ENCODE peak calls at places on chromosomes 11 and 22, in six cellular contexts. E is MM.1S, G is epithelial cell of esophagus, V is left lung, Q is stomach, Z is osteocyte. C is an unnamed sample.

GRCh38 chr11:118605116-118605867 is 2.1 kb upstream of the PHLDB1 start:
- DNase-seq in Q (peak), E (no peak), Z (peak), V (no peak), G (no peak), C (no peak)

GRCh38 chr22:21641417-21641794 is 696 bp upstream of the SDF2L1 start:
- DNase-seq in G (peak), Z (no peak), V (no peak), E (no peak), Q (peak), C (no peak)

GRCh38 chr11:120798854-120799253 is 225.0 kb upstream of the TBCEL start:
- DNase-seq in E (no peak), Q (no peak), G (no peak), Z (no peak), V (no peak), C (no peak)

GRCh38 chr11:25293166-25293565 is 796.3 kb downstream of the LUZP2 start:
- DNase-seq in G (no peak), V (no peak), E (no peak), Z (no peak), Q (no peak), C (no peak)

GRCh38 chr22:38432264-38432663 is 22.7 kb downstream of the KCNJ4 start:
- DNase-seq in Q (no peak), E (no peak), V (no peak), G (no peak), Z (no peak), C (no peak)

GRCh38 chr11:118988280-118988679 is 9.7 kb upstream of the CENATAC start:
- DNase-seq in G (peak), V (no peak), Q (no peak), Z (no peak), E (no peak), C (no peak)

GRCh38 chr11:45036010-45036409 is 85.3 kb upstream of the TP53I11 start:
- DNase-seq in G (no peak), Z (no peak), E (no peak), V (no peak), Q (no peak), C (no peak)

GRCh38 chr22:23754980-23755636 is 883 bp upstream of the VPREB3 start:
- DNase-seq in Q (no peak), E (no peak), Z (no peak), G (no peak), V (no peak), C (no peak)

GRCh38 chr22:29693151-29693550 is 26.7 kb upstream of the CABP7 start:
- DNase-seq in G (no peak), V (no peak), E (no peak), Q (no peak), Z (no peak), C (no peak)

GRCh38 chr22:42684462-42685195 is 35.4 kb upstream of the CYB5R3 start:
- DNase-seq in E (no peak), G (no peak), Q (no peak), V (no peak), Z (no peak), C (no peak)

GRCh38 chr11:60307507-60308195 is 19.4 kb upstream of the MS4A6E start:
- DNase-seq in E (no peak), V (no peak), Q (no peak), G (no peak), Z (no peak), C (no peak)

GRCh38 chr22:24325105-24325757 is 54.6 kb downstream of the SPECC1L start:
- DNase-seq in Q (no peak), G (peak), V (no peak), Z (no peak), E (peak), C (no peak)

GRCh38 chr11:10405858-10406592 is 49.0 kb upstream of the AMPD3 start:
- DNase-seq in Z (peak), V (peak), Q (peak), E (peak), G (peak), C (peak)

GRCh38 chr22:30301995-30302809 is 12.9 kb upstream of the CASTOR1 start:
- DNase-seq in E (no peak), V (peak), Z (no peak), G (peak), Q (peak), C (no peak)

GRCh38 chr11:29962243-29962642 is 54.6 kb downstream of the KCNA4 start:
- DNase-seq in E (peak), Q (no peak), G (peak), Z (no peak), V (no peak), C (no peak)

GRCh38 chr22:26585104-26585790 is 4.7 kb downstream of the TPST2 start:
- DNase-seq in Q (peak), G (peak), Z (no peak), V (peak), E (no peak), C (no peak)

GRCh38 chr11:33861366-33861765 is 30.5 kb downstream of the LMO2 start:
- DNase-seq in Q (no peak), V (no peak), G (no peak), Z (no peak), E (no peak), C (no peak)

GRCh38 chr11:112931686-112932085 is 29.5 kb upstream of the NCAM1 start:
- DNase-seq in G (no peak), Q (no peak), E (no peak), V (no peak), Z (no peak), C (no peak)

GRCh38 chr22:21650823-21651520 is 8.9 kb downstream of the SDF2L1 start:
- DNase-seq in Q (no peak), Z (no peak), E (no peak), V (no peak), G (no peak), C (no peak)

GRCh38 chr11:1830500-1831223 is 4.1 kb upstream of the SYT8 start:
- DNase-seq in Z (no peak), G (peak), V (peak), Q (peak), E (no peak), C (no peak)

GRCh38 chr11:112523477-112523876 is 262.8 kb upstream of the PLET1 start:
- DNase-seq in E (no peak), Q (no peak), Z (no peak), V (no peak), G (no peak), C (peak)

GRCh38 chr11:2531987-2532703 is 87.3 kb downstream of the KCNQ1 start:
- DNase-seq in Q (no peak), G (no peak), V (peak), E (no peak), Z (no peak), C (no peak)

GRCh38 chr22:40491990-40492631 is 121.7 kb downstream of the SGSM3 start:
- DNase-seq in E (peak), V (no peak), Q (no peak), G (no peak), Z (no peak), C (no peak)

GRCh38 chr11:45675646-45676045 is 10.2 kb upstream of the CHST1 start:
- DNase-seq in V (no peak), Z (no peak), E (no peak), G (no peak), Q (no peak), C (no peak)

GRCh38 chr22:35900483-35901168 is 128.0 kb downstream of the RBFOX2 start:
- DNase-seq in E (no peak), Q (no peak), V (no peak), G (peak), Z (no peak), C (no peak)

GRCh38 chr11:71080239-71081097 is 171.9 kb downstream of the SHANK2 start:
- DNase-seq in G (peak), V (peak), Z (no peak), Q (peak), E (peak), C (no peak)

GRCh38 chr11:14435717-14436116 is 63.9 kb downstream of the COPB1 start:
- DNase-seq in E (no peak), G (no peak), Q (no peak), Z (no peak), V (no peak), C (no peak)

GRCh38 chr11:80937831-80938230 is 1497.0 kb upstream of the TENM4 start:
- DNase-seq in V (no peak), Q (no peak), G (peak), E (no peak), Z (no peak), C (no peak)

GRCh38 chr22:24289781-24290181 is 19.1 kb downstream of the SPECC1L start:
- DNase-seq in Q (no peak), V (no peak), Z (no peak), G (no peak), E (no peak), C (no peak)

GRCh38 chr11:96173424-96173823 is 169.6 kb downstream of the MAML2 start:
- DNase-seq in Z (peak), E (no peak), V (no peak), G (no peak), Q (no peak), C (no peak)

GRCh38 chr11:10051868-10052586 is 242.0 kb downstream of the SBF2 start:
- DNase-seq in G (no peak), Q (no peak), V (no peak), E (no peak), Z (no peak), C (no peak)

GRCh38 chr22:43400449-43400848 is 11.4 kb upstream of the MPPED1 start:
- DNase-seq in V (no peak), G (no peak), Z (no peak), E (no peak), Q (no peak), C (no peak)

GRCh38 chr22:25062378-25063095 is 110.0 kb downstream of the KIAA1671 start:
- DNase-seq in G (no peak), V (no peak), Q (no peak), Z (no peak), E (no peak), C (no peak)

GRCh38 chr22:46581580-46582244 is 38.5 kb upstream of the GRAMD4 start:
- DNase-seq in G (no peak), E (no peak), Q (no peak), V (peak), Z (no peak), C (no peak)

GRCh38 chr11:112513936-112514716 is 253.5 kb upstream of the PLET1 start:
- DNase-seq in Z (no peak), V (no peak), E (no peak), Q (no peak), G (no peak), C (no peak)

GRCh38 chr11:9943346-9944110 is 279.7 kb downstream of the SWAP70 start:
- DNase-seq in E (no peak), Z (no peak), Q (no peak), V (no peak), G (peak), C (no peak)

GRCh38 chr22:49088801-49089791 is 738.6 kb downstream of the BRD1 start:
- DNase-seq in V (no peak), E (no peak), G (no peak), Z (no peak), Q (no peak), C (no peak)

GRCh38 chr11:117827521-117828511 is 3.3 kb upstream of the FXYD2 start:
- DNase-seq in G (no peak), Q (peak), E (no peak), Z (no peak), V (no peak), C (no peak)

DNA sequence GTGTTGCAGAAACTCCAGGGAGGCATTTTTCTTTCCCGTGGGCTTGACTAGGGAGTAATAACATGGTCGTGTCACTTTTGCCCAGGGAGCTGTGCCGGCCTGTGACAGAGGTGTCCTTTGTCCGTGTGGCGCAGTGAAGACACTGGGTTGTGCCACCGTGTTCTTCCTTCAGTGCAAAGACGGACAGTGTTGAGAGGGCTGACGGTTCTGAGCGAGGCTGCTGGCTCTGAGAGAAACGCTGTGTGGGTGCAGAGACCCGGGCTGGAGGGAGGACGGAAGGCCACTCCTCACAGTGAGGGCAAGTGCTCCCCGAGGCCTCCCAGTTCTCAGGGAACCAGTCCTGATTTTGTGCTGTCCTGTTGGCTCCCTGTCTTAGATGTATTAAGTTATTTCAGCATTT is 20.2 kb downstream of the NUP50 start:
- DNase-seq in G (no peak), V (no peak), Z (no peak), Q (no peak), E (no peak), C (no peak)
- TF ChIP-seq CTCF in G (no peak), V (no peak), Z (no peak), Q (no peak), E (no peak), C (no peak)

GRCh38 chr11:17735823-17736772 is 1.5 kb downstream of the KCNC1 start:
- DNase-seq in E (no peak), V (no peak), Q (no peak), G (no peak), Z (no peak), C (no peak)
- TF ChIP-seq CTCF in E (no peak), V (no peak), Q (no peak), G (no peak), Z (peak), C (peak)

GRCh38 chr11:15920856-15921629 is 435.3 kb downstream of the SOX6 start:
- DNase-seq in Z (no peak), Q (no peak), E (no peak), G (peak), V (no peak), C (no peak)
- TF ChIP-seq CTCF in Z (no peak), Q (no peak), E (no peak), G (no peak), V (no peak), C (no peak)

DNA sequence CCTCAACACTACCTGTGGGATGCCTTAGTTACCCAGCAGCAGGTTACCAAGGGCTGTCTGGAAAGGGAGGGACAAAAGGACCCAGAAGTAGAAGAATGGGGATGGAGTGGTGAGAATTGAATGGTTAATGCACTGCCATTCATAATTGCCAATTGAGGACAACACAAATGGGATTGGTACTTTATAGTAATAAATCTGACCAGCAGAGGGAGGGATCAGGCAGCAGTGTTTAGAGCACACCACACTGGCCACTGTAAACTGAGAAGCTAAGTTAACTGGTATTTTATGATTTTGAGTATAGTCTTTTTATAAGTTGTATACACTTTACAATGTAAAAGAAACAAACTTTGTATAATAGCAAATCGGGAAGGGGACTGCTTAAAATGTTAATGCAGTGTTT is 10.7 kb downstream of the TBRG1 start:
- DNase-seq in E (no peak), V (no peak), Z (no peak), Q (no peak), G (no peak), C (no peak)
- TF ChIP-seq CTCF in E (peak), V (no peak), Z (peak), Q (no peak), G (peak), C (peak)

GRCh38 chr11:32288276-32288675 is 147.1 kb downstream of the WT1 start:
- DNase-seq in E (no peak), V (no peak), G (no peak), Q (no peak), Z (no peak), C (no peak)
- TF ChIP-seq CTCF in E (peak), V (no peak), G (no peak), Q (no peak), Z (no peak), C (no peak)

GRCh38 chr11:66267379-66268209 is 845 bp upstream of the RAB1B start:
- DNase-seq in V (peak), Q (peak), G (peak), Z (peak), E (peak), C (peak)
- TF ChIP-seq CTCF in V (no peak), Q (no peak), G (no peak), Z (peak), E (no peak), C (peak)

DNA sequence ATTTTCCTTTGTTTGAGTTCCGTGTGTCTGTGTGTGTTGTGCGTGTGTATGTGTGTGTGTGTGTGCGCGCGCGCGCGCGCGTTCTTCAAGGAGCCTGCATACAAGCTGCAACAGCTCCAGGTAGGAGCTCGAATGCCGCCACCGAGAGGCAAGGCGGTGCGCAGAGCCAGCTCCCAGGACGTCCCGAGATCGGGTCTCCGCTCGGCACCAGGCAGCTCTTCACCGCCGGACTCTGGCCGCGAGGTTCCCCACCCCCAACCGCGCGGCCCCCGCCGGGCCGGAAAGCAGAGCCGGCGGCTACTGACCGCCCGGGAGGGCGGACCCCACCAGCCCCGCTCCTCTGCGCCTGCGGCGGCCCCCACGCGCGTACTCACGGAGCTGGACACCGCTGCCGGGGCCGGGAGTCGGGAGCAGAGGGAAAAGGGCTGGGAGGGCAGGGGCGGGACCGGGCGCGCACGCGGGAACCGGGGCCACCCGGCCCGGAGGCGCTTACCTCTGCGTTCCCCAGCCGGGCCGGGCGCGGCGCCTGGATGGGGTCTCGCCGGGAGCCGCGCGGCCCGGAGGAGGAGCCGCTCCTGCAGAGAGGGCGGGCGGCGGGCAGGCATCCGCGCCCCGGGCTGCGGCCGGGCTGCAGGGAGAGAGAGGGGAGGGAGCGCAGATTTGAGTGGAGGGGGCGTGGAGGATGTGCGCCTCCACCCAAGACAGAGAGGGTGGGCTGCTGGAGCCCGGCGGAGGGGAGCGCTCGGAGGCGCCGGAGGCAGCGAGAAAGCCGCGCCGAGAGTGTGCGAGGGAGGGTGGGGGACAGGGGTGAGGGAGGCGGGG is 40.3 kb upstream of the AKIP1 start:
- DNase-seq in Z (peak), E (peak), V (peak), Q (peak), G (peak), C (no peak)
- TF ChIP-seq CTCF in Z (no peak), E (no peak), V (no peak), Q (no peak), G (peak), C (no peak)

DNA sequence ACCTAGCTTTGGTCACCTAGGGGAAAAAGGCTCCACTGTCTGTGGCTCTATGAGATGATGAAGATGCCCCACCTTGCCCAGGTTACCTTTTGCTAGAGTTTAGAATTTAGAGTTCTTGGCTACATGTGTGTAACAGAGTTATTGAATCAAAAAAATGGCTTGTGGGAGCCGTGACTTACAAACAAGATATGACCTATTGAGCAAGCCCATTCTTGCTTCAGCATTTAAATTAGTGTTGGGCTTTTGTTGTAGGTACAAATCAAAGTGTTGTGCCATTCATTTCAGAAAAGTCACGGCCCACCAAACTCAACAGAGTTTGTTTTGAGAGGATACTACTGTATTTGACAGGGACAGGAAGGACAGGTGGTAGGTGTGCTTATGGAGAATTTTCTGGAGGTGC is 768.8 kb downstream of the NTM start:
- DNase-seq in Q (no peak), V (no peak), E (no peak), G (peak), Z (no peak), C (no peak)
- TF ChIP-seq CTCF in Q (no peak), V (no peak), E (no peak), G (no peak), Z (no peak), C (no peak)

DNA sequence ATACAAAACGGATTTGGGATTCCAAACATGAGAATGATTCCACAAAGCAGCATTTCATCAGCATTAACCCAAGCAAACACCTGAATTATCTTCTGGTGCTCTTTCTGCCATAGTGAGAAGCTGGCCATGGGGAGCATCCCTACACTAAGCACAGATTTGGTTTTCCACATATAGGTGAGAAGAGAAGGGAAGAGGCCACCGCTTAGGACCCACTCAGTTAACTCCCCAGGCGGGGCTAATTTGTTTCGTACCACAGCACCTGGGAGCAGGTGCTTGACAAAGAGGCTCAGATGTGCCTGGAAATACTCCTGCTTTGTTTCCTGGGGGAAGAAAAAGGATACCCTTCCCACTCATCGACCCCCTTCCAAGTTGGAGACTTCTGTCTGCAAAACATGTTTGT is 64.2 kb downstream of the RAB30 start:
- DNase-seq in E (no peak), Z (no peak), G (no peak), Q (no peak), V (no peak), C (no peak)
- TF ChIP-seq CTCF in E (no peak), Z (no peak), G (no peak), Q (no peak), V (no peak), C (no peak)

C was measured in thoracic aorta.